ENCODE peak calls at places on chromosomes 16 and 17, in eight cellular contexts. E is upper lobe of right lung, T is BJ, R is thoracic aorta, W is Peyer's patch, H is tibial artery, P is adipocyte, N is body of pancreas. X is an unnamed sample.

GRCh38 chr16:67470314-67470713 is 10.6 kb downstream of the ATP6V0D1 start:
- DNase-seq in E (peak), N (peak), H (peak), P (no peak), W (no peak), R (no peak), T (no peak), X (no peak)

GRCh38 chr16:57601801-57602478 is 26.5 kb upstream of the ADGRG1 start:
- DNase-seq in W (no peak), R (no peak), T (no peak), H (peak), N (peak), P (no peak), E (no peak), X (no peak)

GRCh38 chr16:85616608-85617311 is 3.6 kb downstream of the GSE1 start:
- DNase-seq in T (no peak), H (no peak), P (no peak), W (peak), E (peak), R (no peak), N (peak), X (no peak)

GRCh38 chr16:31118223-31119155 is 1.0 kb downstream of the KAT8 start:
- DNase-seq in N (peak), P (peak), T (peak), W (no peak), R (no peak), E (no peak), H (no peak), X (no peak)

GRCh38 chr17:60173304-60173807 is 23.6 kb downstream of the CA4 start:
- DNase-seq in N (no peak), E (no peak), R (no peak), W (no peak), H (no peak), P (no peak), T (peak), X (no peak)

GRCh38 chr17:37802061-37802460 is 57.2 kb upstream of the HNF1B start:
- DNase-seq in R (no peak), H (no peak), N (no peak), E (no peak), T (no peak), W (no peak), P (no peak), X (no peak)

GRCh38 chr17:83144421-83145357 is 65.3 kb downstream of the METRNL start:
- DNase-seq in E (no peak), R (no peak), T (peak), W (no peak), P (peak), N (no peak), H (peak), X (no peak)

GRCh38 chr17:32142038-32142856 is at the start of gene RHOT1:
- DNase-seq in T (no peak), W (peak), H (peak), N (peak), E (peak), R (peak), P (peak), X (peak)

GRCh38 chr17:63480192-63480784 is 3.4 kb downstream of the ACE start:
- DNase-seq in H (no peak), N (no peak), E (no peak), R (no peak), P (no peak), T (no peak), W (no peak), X (no peak)

GRCh38 chr17:6936370-6937028 is 59.4 kb upstream of the ALOX12 start:
- DNase-seq in R (no peak), W (no peak), T (no peak), E (no peak), P (peak), N (peak), H (no peak), X (no peak)

GRCh38 chr17:68048996-68049395 is 13.5 kb downstream of the KPNA2 start:
- DNase-seq in W (no peak), E (no peak), H (no peak), R (no peak), P (no peak), N (no peak), T (no peak), X (no peak)

GRCh38 chr17:40190197-40191021 is 13.1 kb downstream of the RAPGEFL1 start:
- DNase-seq in T (no peak), P (no peak), E (no peak), W (no peak), N (no peak), R (no peak), H (no peak), X (no peak)

GRCh38 chr17:45050680-45051059 is 762 bp downstream of the DCAKD start:
- DNase-seq in T (no peak), H (no peak), E (no peak), P (peak), N (no peak), R (no peak), W (no peak), X (no peak)

GRCh38 chr17:8479431-8479947 is 43.8 kb downstream of the NDEL1 start:
- DNase-seq in W (no peak), T (peak), P (peak), R (no peak), H (no peak), N (peak), E (peak), X (no peak)

GRCh38 chr17:80294210-80294609 is 33.6 kb downstream of the RNF213 start:
- DNase-seq in H (no peak), R (no peak), E (no peak), P (no peak), T (no peak), N (peak), W (no peak), X (no peak)

GRCh38 chr17:7441202-7441705 is 1.9 kb downstream of the FGF11 start:
- DNase-seq in N (no peak), T (no peak), H (no peak), W (no peak), E (no peak), R (no peak), P (no peak), X (no peak)

GRCh38 chr16:49467540-49468372 is 94.2 kb downstream of the C16orf78 start:
- DNase-seq in N (no peak), T (no peak), E (no peak), W (no peak), H (peak), R (no peak), P (no peak), X (no peak)

GRCh38 chr16:2603165-2604015 is 65.6 kb downstream of the PDPK1 start:
- DNase-seq in R (peak), W (peak), E (peak), N (peak), T (peak), P (peak), H (peak), X (peak)

GRCh38 chr17:70405492-70406220 is 236.3 kb downstream of the KCNJ2 start:
- DNase-seq in W (no peak), P (peak), N (peak), R (no peak), E (no peak), H (no peak), T (peak), X (peak)

GRCh38 chr16:55871411-55872038 is 3.6 kb downstream of the CES5A start:
- DNase-seq in H (no peak), E (no peak), T (no peak), P (no peak), W (no peak), N (no peak), R (no peak), X (no peak)

GRCh38 chr16:55498101-55498500 is 10.8 kb upstream of the LPCAT2 start:
- DNase-seq in P (no peak), E (no peak), T (no peak), R (no peak), W (no peak), N (no peak), H (no peak), X (no peak)

GRCh38 chr17:73883175-73883574 is 238.9 kb upstream of the SDK2 start:
- DNase-seq in R (no peak), E (no peak), P (no peak), N (no peak), T (no peak), H (no peak), W (no peak), X (no peak)

GRCh38 chr16:86018487-86018886 is 119.5 kb downstream of the IRF8 start:
- DNase-seq in N (peak), R (no peak), W (no peak), H (peak), E (peak), P (peak), T (no peak), X (no peak)

GRCh38 chr16:424033-424622 is 1.3 kb upstream of the RAB11FIP3 start:
- DNase-seq in E (no peak), R (peak), P (peak), T (peak), N (peak), H (peak), W (no peak), X (peak)

GRCh38 chr16:72850863-72851262 is 197.1 kb downstream of the ZFHX3 start:
- DNase-seq in E (peak), P (peak), N (no peak), R (peak), H (peak), T (no peak), W (no peak), X (no peak)

GRCh38 chr16:75764154-75764768 is 38.0 kb upstream of the CPHXL start:
- DNase-seq in E (no peak), W (no peak), T (no peak), H (no peak), N (peak), P (peak), R (no peak), X (peak)

GRCh38 chr17:40707720-40708119 is 4.2 kb upstream of the KRT24 start:
- DNase-seq in H (peak), R (no peak), N (peak), T (no peak), P (no peak), W (no peak), E (peak), X (no peak)

GRCh38 chr17:17351901-17352781 is 49.0 kb downstream of the NT5M start:
- DNase-seq in P (no peak), W (no peak), H (peak), T (no peak), R (no peak), N (peak), E (peak), X (no peak)

GRCh38 chr16:80804451-80805383 is at the start of gene CDYL2:
- DNase-seq in R (no peak), N (peak), E (peak), T (no peak), H (no peak), W (peak), P (peak), X (no peak)

GRCh38 chr16:83942074-83942473 is 11.0 kb upstream of the OSGIN1 start:
- DNase-seq in N (no peak), H (no peak), T (no peak), E (no peak), R (no peak), P (no peak), W (no peak), X (no peak)
- H3K4me3 ChIP-seq in N (no peak), H (no peak), T (no peak), E (no peak), R (no peak), P (no peak), W (no peak), X (no peak)

GRCh38 chr16:89357460-89357859 is 132.9 kb downstream of the ANKRD11 start:
- DNase-seq in H (no peak), R (no peak), N (peak), T (no peak), P (no peak), W (no peak), E (peak), X (no peak)
- H3K4me3 ChIP-seq in H (no peak), R (no peak), N (no peak), T (no peak), P (no peak), W (no peak), E (no peak), X (no peak)

GRCh38 chr16:46658925-46659324 is 30.1 kb downstream of the VPS35 start:
- DNase-seq in W (no peak), E (no peak), P (no peak), R (no peak), N (peak), T (no peak), H (no peak), X (no peak)
- H3K4me3 ChIP-seq in W (no peak), E (no peak), P (no peak), R (no peak), N (no peak), T (no peak), H (no peak), X (no peak)

DNA sequence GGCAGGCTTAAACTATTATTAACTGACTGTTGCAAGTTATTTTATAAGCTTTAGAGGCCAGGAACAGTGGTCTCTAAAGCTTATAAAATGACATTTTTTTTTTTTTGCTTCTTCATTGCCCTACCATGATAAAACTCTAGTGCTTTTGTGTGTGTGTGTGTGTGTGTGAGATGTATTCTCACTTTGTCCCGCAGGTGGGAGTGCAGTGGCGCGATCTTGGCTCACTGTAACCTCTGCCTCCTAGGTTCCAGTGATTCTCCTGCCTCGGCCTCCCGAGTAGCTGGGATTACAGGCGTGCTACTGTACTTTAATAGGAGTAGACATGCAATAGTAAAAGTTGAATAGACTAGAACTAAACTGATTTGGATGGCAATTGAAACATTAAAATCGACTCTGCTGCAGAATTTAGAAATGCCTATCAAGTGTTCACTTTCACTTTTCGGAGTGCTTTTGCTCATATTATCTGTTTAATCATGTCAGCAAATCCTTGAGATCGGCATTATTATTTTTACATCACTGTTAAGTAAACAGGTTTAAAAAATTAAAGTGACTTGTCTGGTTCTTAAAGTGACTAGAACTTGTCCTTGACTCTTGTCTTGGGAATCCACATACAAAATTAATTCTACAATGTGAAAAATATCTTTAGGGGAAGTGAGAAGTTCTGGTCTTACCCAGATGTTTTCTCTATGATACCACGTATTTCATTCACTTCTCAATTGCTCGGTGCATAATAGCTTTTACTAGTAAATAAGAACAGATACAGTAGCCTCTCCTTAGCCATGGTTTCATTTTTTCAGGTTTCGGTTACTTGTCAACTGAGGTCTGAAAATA is 8.4 kb upstream of the PCTP start:
- DNase-seq in N (no peak), H (no peak), E (no peak), T (no peak), R (no peak), W (no peak), P (no peak), X (no peak)
- H3K4me3 ChIP-seq in N (no peak), H (no peak), E (no peak), T (no peak), R (no peak), W (no peak), P (no peak), X (peak)

GRCh38 chr17:49180998-49181635 is 29.3 kb downstream of the GNGT2 start:
- DNase-seq in P (no peak), R (no peak), E (no peak), N (no peak), W (no peak), H (no peak), T (no peak), X (no peak)
- H3K4me3 ChIP-seq in P (no peak), R (no peak), E (no peak), N (no peak), W (no peak), H (no peak), T (no peak), X (no peak)